ENCODE peak calls at places on chromosomes 6 and 20, in four cellular contexts. C, T, I and L are unnamed samples.

GRCh38 chr20:22908437-22908836 is 126.7 kb upstream of the SSTR4 start:
- DNase-seq in I (no peak), T (no peak), C (no peak), L (no peak)

GRCh38 chr6:167058261-167058660 is 59.1 kb downstream of the CEP43 start:
- DNase-seq in C (no peak), T (peak; percentile 10), I (peak; percentile 50), L (no peak)

GRCh38 chr6:169868458-169868857 is 117.0 kb downstream of the ERMARD start:
- DNase-seq in C (no peak), I (no peak), T (no peak), L (no peak)

GRCh38 chr6:18990313-18990978 is 603.3 kb downstream of the RNF144B start:
- DNase-seq in I (peak; percentile 20), T (peak; percentile 37), C (no peak), L (no peak)

GRCh38 chr6:155013457-155013876 is 18.4 kb downstream of the TIAM2 start:
- DNase-seq in C (no peak), I (no peak), T (peak; percentile 52), L (no peak)

GRCh38 chr20:32539817-32540675 is 45.1 kb downstream of the NOL4L start:
- DNase-seq in I (no peak), T (no peak), C (no peak), L (no peak)

GRCh38 chr6:38261626-38262025 is 378.1 kb downstream of the BTBD9 start:
- DNase-seq in T (peak; percentile 32), I (no peak), C (no peak), L (no peak)

GRCh38 chr20:24497851-24498250 is 28.4 kb downstream of the SYNDIG1 start:
- DNase-seq in C (no peak), I (no peak), T (peak; percentile 11), L (peak; percentile 2)

GRCh38 chr6:163877877-163878639 is 463.5 kb downstream of the QKI start:
- DNase-seq in T (no peak), I (no peak), C (no peak), L (no peak)

GRCh38 chr20:59742351-59743095 is 138.2 kb downstream of the PHACTR3 start:
- DNase-seq in C (no peak), T (no peak), I (no peak), L (no peak)

GRCh38 chr6:3919130-3919628 is 70.0 kb downstream of the FAM50B start:
- DNase-seq in C (peak; percentile 46), I (peak; percentile 96), T (no peak), L (peak; percentile 90)

GRCh38 chr6:157715766-157716171 is 107.3 kb upstream of the SNX9 start:
- DNase-seq in C (peak; percentile 86), T (peak; percentile 98), I (peak; percentile 99), L (no peak)

GRCh38 chr6:96794980-96795379 is 42.3 kb downstream of the GPR63 start:
- DNase-seq in I (peak; percentile 10), T (no peak), C (no peak), L (no peak)

DNA sequence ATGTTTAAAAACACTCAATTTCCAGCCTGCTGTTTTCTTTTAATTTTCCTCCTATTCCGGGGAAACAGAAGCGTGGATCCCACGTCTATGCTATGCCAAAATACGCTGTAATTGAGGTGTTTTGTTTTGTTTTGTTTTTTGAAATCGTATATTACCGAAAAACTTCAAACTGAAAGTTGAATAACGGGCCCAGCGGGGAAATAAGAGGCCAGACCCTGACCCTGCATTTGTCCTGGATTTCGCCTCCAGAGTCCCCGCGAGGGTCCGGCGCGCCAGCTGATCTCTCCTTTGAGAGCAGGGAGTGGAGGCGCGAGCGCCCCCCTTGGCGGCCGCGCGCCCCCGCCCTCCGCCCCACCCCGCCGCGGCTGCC is 335 bp upstream of the BMP2 start:
- DNase-seq in C (no peak), T (no peak), I (no peak), L (no peak)
- TF ChIP-seq CTCF in C (no peak), T (no peak), I (no peak), L (no peak)

GRCh38 chr20:1489328-1489727 is 1.9 kb downstream of the SIRPB2 start:
- DNase-seq in T (no peak), I (no peak), C (no peak), L (no peak)

GRCh38 chr20:1490643-1491042 is 577 bp downstream of the SIRPB2 start:
- DNase-seq in T (no peak), C (no peak), I (no peak), L (no peak)

GRCh38 chr20:1489764-1490436 is 1.3 kb downstream of the SIRPB2 start:
- DNase-seq in T (no peak), I (peak; percentile 53), C (no peak), L (no peak)

GRCh38 chr20:1491891-1492642 is 847 bp upstream of the SIRPB2 start:
- DNase-seq in C (no peak), I (no peak), T (no peak), L (no peak)

GRCh38 chr20:1491281-1491840 is at the start of gene SIRPB2:
- DNase-seq in T (no peak), I (no peak), C (no peak), L (no peak)
- H3K4me3 ChIP-seq in T (no peak within 1 kb of the TSS), I (no peak within 1 kb of the TSS), C (no peak within 1 kb of the TSS), L (no peak within 1 kb of the TSS)

GRCh38 chr6:43355862-43356590 is 13.4 kb downstream of the ZNF318 start:
- DNase-seq in I (peak; percentile 26), T (no peak), C (no peak), L (no peak)
- TF ChIP-seq CTCF in I (peak; percentile 44), T (peak; percentile 35), C (peak; percentile 34), L (peak; percentile 65)

GRCh38 chr6:33018904-33019303 is 9.5 kb upstream of the HLA-DOA start:
- DNase-seq in I (peak; percentile 45), T (peak; percentile 39), C (no peak), L (peak; percentile 7)
- H3K4me3 ChIP-seq in I (peak overlapping the region; percentile 41), T (no peak overlapping the region), C (no peak overlapping the region), L (peak overlapping the region; percentile 34)

GRCh38 chr20:34302312-34302722 is 838 bp downstream of the AHCY start:
- DNase-seq in T (peak; percentile 50), I (peak; percentile 59), C (no peak), L (no peak)

GRCh38 chr20:34301587-34302311 is 1.4 kb downstream of the AHCY start:
- DNase-seq in C (no peak), T (no peak), I (no peak), L (no peak)

GRCh38 chr20:34299925-34300806 is 3.0 kb downstream of the AHCY start:
- DNase-seq in T (peak; percentile 6), I (peak; percentile 7), C (no peak), L (no peak)

GRCh38 chr20:34300809-34301586 is 2.2 kb downstream of the AHCY start:
- DNase-seq in I (no peak), T (no peak), C (no peak), L (no peak)

DNA sequence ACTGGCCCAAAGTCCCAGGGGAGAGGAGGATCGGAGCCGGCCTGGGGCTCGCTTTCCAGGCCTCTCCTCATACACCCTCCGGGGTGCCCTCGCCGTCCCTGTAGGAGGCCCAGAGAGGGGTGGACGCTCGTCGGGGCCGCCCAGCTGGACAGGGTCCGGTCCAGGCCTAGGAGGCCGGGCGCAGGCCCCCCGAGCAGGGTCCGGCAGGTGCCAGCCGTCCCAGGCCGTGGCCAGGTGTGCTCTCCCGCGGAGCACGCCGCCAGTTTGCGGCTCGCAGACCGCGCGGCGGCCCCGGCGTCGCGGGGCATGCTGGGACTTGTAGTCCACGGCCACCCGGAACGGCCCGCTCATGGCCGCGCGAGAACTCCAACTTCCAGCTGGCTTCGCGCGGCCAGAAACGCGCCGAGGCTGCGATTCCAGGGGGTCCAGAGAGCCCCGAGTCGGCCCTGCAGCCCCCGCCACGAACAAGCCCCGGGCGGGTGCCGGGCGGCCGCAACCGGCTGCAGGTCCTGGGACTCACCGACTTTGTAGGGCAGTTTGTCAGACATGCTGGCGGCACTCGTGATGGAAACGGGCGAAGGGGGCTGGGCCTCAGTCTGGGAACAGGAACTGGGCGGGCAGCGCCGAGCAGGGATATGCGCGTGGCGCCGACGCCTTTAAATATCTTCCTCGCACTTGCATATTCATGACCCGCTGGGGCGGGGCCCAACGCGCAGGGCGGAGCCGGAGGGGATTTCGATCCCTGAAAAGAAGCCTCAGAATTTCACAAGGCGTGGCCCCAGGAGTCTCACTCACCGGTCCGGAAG is at the start of gene AHCY:
- DNase-seq in I (peak; percentile 95), T (peak; percentile 95), C (peak; percentile 60), L (peak; percentile 80)
- TF ChIP-seq CTCF in I (no peak), T (no peak), C (no peak), L (no peak)

DNA sequence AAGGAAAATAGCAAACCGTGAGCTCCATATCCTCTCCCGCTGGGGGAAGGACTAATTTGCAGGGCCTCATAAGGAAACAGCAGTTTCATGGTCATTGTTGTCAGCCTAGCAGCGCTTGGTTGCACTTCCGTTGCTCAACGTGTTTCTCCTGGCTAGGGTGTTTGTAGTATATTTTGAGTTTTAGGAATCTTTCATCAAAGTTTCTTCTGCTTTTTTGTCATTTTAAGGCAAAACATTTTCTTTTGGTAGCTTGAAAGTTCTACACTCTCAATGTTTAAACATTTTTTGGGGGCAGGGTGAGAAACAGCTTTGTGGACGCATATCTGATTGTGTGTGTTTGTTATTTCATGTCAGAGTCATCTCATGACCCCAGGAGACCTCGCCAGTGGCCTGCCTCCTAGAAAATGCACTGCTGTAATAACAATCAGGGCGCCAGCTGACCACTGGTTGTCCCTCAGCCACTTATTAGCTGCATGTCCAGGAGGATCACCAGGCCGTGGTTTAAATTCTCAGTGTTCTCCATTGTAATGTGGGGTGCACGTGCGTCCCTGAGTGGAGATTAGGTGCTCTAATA is 20.6 kb downstream of the JARID2 start:
- DNase-seq in T (no peak), I (no peak), C (no peak), L (no peak)
- H3K4me3 ChIP-seq in T (no peak overlapping the region), I (no peak overlapping the region), C (no peak overlapping the region), L (no peak overlapping the region)

DNA sequence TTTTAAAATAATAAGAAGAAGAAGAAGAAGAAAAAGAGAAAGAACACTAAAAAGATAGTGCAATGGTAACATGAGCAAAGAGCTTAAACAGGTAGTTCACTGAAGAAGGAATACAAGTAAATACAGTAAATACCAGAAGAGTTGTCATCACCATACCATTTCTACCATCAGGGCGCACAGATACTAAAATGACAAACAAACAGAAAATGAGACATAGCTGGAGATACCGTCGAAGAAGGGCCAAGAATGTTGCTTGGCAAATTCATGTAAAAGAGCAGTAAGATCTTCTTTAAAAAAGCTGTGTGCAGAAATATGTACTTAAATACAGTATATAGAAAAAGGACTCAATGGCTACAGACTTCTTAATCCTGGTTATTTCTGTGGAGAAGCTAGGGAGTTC is 20.7 kb upstream of the TFAP2C start:
- DNase-seq in C (no peak), I (no peak), T (no peak), L (no peak)
- TF ChIP-seq CTCF in C (no peak), I (no peak), T (no peak), L (no peak)

GRCh38 chr20:15767636-15768369 is 805.4 kb downstream of the KIF16B start:
- DNase-seq in I (no peak), C (no peak), T (no peak), L (no peak)
- H3K4me3 ChIP-seq in I (no peak overlapping the region), C (no peak overlapping the region), T (no peak overlapping the region), L (no peak overlapping the region)